ENCODE peak calls at places on chromosomes 6 and 20, in five cellular contexts. One of them, this sample, is unnamed.

GRCh38 chr6:15901141-15902115 is 227.5 kb upstream of the MYLIP start:
- DNase-seq in GM12878: peak
- DNase-seq in HepG2: no peak
- DNase-seq in H1: no peak
- DNase-seq in K562: peak
- DNase-seq in this sample: no peak

GRCh38 chr6:23213651-23214050 is 644.3 kb downstream of the HDGFL1 start:
- DNase-seq in GM12878: no peak
- DNase-seq in HepG2: no peak
- DNase-seq in H1: no peak
- DNase-seq in K562: no peak
- DNase-seq in this sample: no peak

GRCh38 chr6:143754204-143754603 is 76.4 kb downstream of the PHACTR2 start:
- DNase-seq in GM12878: no peak
- DNase-seq in HepG2: no peak
- DNase-seq in H1: no peak
- DNase-seq in K562: no peak
- DNase-seq in this sample: no peak

GRCh38 chr6:43759926-43760798 is 9.8 kb upstream of the VEGFA start:
- DNase-seq in GM12878: no peak
- DNase-seq in HepG2: no peak
- DNase-seq in H1: no peak
- DNase-seq in K562: no peak
- DNase-seq in this sample: no peak

GRCh38 chr6:48140221-48140620 is 29.2 kb upstream of the PTCHD4 start:
- DNase-seq in GM12878: no peak
- DNase-seq in HepG2: no peak
- DNase-seq in H1: no peak
- DNase-seq in K562: no peak
- DNase-seq in this sample: no peak

GRCh38 chr20:51131806-51132205 is 108.9 kb upstream of the KCNG1 start:
- DNase-seq in GM12878: no peak
- DNase-seq in HepG2: no peak
- DNase-seq in H1: no peak
- DNase-seq in K562: no peak
- DNase-seq in this sample: no peak

GRCh38 chr6:28597217-28597835 is 71.6 kb downstream of the GPX5 start:
- DNase-seq in GM12878: no peak
- DNase-seq in HepG2: peak
- DNase-seq in H1: no peak
- DNase-seq in K562: no peak
- DNase-seq in this sample: peak

GRCh38 chr6:97292671-97293070 is 9.7 kb upstream of the MMS22L start:
- DNase-seq in GM12878: no peak
- DNase-seq in HepG2: no peak
- DNase-seq in H1: no peak
- DNase-seq in K562: no peak
- DNase-seq in this sample: no peak

GRCh38 chr20:58981564-58982364 is 708 bp downstream of the NELFCD start:
- DNase-seq in GM12878: no peak
- DNase-seq in HepG2: peak
- DNase-seq in H1: no peak
- DNase-seq in K562: peak
- DNase-seq in this sample: peak

GRCh38 chr6:2948228-2949025 is 22.9 kb downstream of the SERPINB6 start:
- DNase-seq in GM12878: no peak
- DNase-seq in HepG2: no peak
- DNase-seq in H1: no peak
- DNase-seq in K562: no peak
- DNase-seq in this sample: no peak

GRCh38 chr6:107543088-107543487 is 53.2 kb downstream of the SOBP start:
- DNase-seq in GM12878: no peak
- DNase-seq in HepG2: no peak
- DNase-seq in H1: no peak
- DNase-seq in K562: no peak
- DNase-seq in this sample: no peak

GRCh38 chr20:7754102-7754501 is 186.2 kb downstream of the HAO1 start:
- DNase-seq in GM12878: no peak
- DNase-seq in HepG2: no peak
- DNase-seq in H1: no peak
- DNase-seq in K562: no peak
- DNase-seq in this sample: no peak

GRCh38 chr6:61947311-61947970 is 338.6 kb downstream of the KHDRBS2 start:
- DNase-seq in GM12878: no peak
- DNase-seq in HepG2: no peak
- DNase-seq in H1: no peak
- DNase-seq in K562: no peak
- DNase-seq in this sample: no peak

GRCh38 chr6:106182455-106182854 is 96.3 kb downstream of the PRDM1 start:
- DNase-seq in GM12878: peak
- DNase-seq in HepG2: no peak
- DNase-seq in H1: no peak
- DNase-seq in K562: no peak
- DNase-seq in this sample: no peak

GRCh38 chr6:36340671-36341454 is 4.2 kb upstream of the BNIP5 start:
- DNase-seq in GM12878: peak
- DNase-seq in HepG2: peak
- DNase-seq in H1: no peak
- DNase-seq in K562: peak
- DNase-seq in this sample: peak

GRCh38 chr20:22773326-22773725 is 189.0 kb upstream of the FOXA2 start:
- DNase-seq in GM12878: no peak
- DNase-seq in HepG2: no peak
- DNase-seq in H1: no peak
- DNase-seq in K562: no peak
- DNase-seq in this sample: no peak

GRCh38 chr6:142935553-142936517 is 9.1 kb downstream of the HIVEP2 start:
- DNase-seq in GM12878: no peak
- DNase-seq in HepG2: no peak
- DNase-seq in H1: no peak
- DNase-seq in K562: no peak
- DNase-seq in this sample: no peak

GRCh38 chr6:33634203-33634727 is 13.1 kb downstream of the ITPR3 start:
- DNase-seq in GM12878: no peak
- DNase-seq in HepG2: peak
- DNase-seq in H1: no peak
- DNase-seq in K562: no peak
- DNase-seq in this sample: peak

GRCh38 chr6:43570876-43571441 is 4.9 kb downstream of the XPO5 start:
- DNase-seq in GM12878: no peak
- DNase-seq in HepG2: no peak
- DNase-seq in H1: no peak
- DNase-seq in K562: no peak
- DNase-seq in this sample: no peak

DNA sequence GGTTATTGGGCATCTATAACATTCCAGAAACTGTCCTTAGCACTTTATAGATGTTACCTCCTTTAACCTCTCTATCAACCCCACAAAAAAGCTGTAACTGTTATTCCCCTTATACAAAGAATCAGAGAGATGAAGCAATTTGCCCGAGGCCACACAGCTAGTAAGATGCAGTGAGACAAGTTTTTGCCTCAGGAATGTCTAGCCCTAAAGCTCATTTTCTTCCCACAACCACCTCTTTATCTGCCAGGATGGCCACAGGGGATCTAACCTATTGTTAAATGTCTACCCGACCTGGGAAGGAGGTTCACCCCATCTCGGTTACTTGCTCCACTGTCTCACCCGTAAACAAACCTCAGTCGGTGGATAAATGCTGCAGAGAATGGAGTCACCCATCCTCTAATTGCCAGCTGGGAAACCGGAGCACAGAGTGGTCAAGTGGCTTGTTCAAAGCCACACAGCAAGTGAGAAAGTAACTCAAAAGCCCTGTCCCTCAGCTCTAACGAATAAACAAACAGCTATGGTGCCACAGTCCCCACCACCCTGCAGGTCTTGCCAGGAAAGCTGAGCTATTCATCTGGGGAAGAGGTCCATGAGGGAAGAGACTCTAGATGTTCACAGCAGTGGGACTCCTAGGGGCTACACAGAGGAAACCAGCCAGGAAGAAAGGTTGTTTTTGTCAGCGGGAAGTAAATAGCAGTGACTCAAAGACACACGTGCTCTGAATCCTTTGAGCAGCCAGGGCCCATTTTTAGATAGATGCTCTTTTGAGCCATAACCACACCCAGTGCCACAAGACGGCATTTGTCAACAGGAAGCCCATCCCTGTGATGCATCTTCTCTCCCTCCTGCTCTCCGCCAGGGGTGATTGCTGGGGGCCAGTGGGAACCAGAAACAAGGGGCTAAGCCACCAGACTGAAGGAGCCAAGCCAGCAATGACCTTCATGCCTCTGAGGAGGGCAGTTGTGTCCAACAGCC is 32.2 kb upstream of the TCP11 start:
- DNase-seq in GM12878: no peak
- DNase-seq in HepG2: no peak
- DNase-seq in H1: no peak
- DNase-seq in K562: no peak
- DNase-seq in this sample: no peak
- TF ChIP-seq KDM1A in GM12878: no peak
- TF ChIP-seq KDM1A in HepG2: no peak
- TF ChIP-seq KDM1A in H1: peak
- TF ChIP-seq KDM1A in K562: no peak
- TF ChIP-seq KDM1A in this sample: no peak

GRCh38 chr6:88558981-88559380 is 392.8 kb upstream of the CNR1 start:
- DNase-seq in GM12878: no peak
- DNase-seq in HepG2: no peak
- DNase-seq in H1: no peak
- DNase-seq in K562: no peak
- DNase-seq in this sample: no peak
- TF ChIP-seq KDM1A in GM12878: no peak
- TF ChIP-seq KDM1A in HepG2: no peak
- TF ChIP-seq KDM1A in H1: no peak
- TF ChIP-seq KDM1A in K562: no peak
- TF ChIP-seq KDM1A in this sample: no peak

DNA sequence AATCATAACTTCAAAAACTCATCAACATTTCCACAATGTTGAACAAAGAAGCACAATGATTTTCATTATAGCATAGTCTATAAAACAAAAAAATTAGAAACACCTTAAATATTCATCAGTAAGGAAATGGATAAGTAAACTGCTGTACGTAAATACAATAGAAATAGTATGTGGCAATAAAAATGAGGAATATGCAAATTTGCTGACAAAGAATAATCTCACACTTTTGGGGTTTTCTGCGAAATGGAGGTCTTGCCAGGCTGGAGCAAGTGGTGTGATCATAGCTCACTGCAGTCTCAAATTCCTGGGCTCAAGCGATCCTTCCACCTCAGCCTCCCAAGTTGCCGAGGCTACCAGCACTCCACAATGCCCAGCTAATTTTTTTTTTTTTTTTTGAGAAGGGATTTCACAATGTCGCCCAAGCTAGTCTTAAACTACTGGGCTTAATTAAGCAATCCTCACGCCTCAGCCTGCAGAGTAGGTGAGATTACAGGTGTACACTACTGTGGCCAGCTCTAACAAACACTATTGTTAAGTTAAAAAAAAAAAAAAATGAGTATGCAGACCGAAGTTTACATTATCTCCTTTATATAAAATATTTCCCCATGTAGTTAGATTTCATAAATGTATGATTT is 58.8 kb upstream of the SMIM28 start:
- DNase-seq in GM12878: no peak
- DNase-seq in HepG2: no peak
- DNase-seq in H1: no peak
- DNase-seq in K562: no peak
- DNase-seq in this sample: no peak
- TF ChIP-seq KDM1A in GM12878: no peak
- TF ChIP-seq KDM1A in HepG2: no peak
- TF ChIP-seq KDM1A in H1: no peak
- TF ChIP-seq KDM1A in K562: no peak
- TF ChIP-seq KDM1A in this sample: no peak

GRCh38 chr6:130526466-130526865 is 160.6 kb downstream of the TMEM200A start:
- DNase-seq in GM12878: no peak
- DNase-seq in HepG2: no peak
- DNase-seq in H1: no peak
- DNase-seq in K562: no peak
- DNase-seq in this sample: no peak
- TF ChIP-seq KDM1A in GM12878: no peak
- TF ChIP-seq KDM1A in HepG2: no peak
- TF ChIP-seq KDM1A in H1: no peak
- TF ChIP-seq KDM1A in K562: no peak
- TF ChIP-seq KDM1A in this sample: no peak

GRCh38 chr6:38020593-38020992 is 201.1 kb downstream of the ZFAND3 start:
- DNase-seq in GM12878: no peak
- DNase-seq in HepG2: no peak
- DNase-seq in H1: no peak
- DNase-seq in K562: no peak
- DNase-seq in this sample: no peak
- TF ChIP-seq KDM1A in GM12878: no peak
- TF ChIP-seq KDM1A in HepG2: no peak
- TF ChIP-seq KDM1A in H1: no peak
- TF ChIP-seq KDM1A in K562: no peak
- TF ChIP-seq KDM1A in this sample: no peak

DNA sequence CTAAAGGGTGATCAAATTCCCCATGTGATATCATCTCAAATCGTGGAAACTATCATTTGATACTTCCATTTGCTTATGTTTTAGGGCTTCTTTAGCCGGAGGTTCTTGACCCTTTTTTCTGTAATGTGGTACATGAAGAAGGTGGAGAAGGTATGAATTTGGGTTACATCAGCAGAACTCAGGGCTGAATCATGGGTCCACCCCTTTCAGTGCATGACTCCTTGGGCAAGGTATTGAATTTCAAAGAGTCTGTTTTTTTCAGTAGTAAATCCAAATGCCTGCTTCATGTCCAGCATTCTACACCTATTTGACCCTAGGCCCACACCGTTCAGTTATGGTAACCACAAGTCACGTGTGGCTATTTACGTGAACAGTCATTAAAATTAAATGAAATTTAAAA is 30.6 kb upstream of the QKI start:
- DNase-seq in GM12878: no peak
- DNase-seq in HepG2: no peak
- DNase-seq in H1: no peak
- DNase-seq in K562: no peak
- DNase-seq in this sample: no peak
- TF ChIP-seq KDM1A in GM12878: no peak
- TF ChIP-seq KDM1A in HepG2: no peak
- TF ChIP-seq KDM1A in H1: no peak
- TF ChIP-seq KDM1A in K562: no peak
- TF ChIP-seq KDM1A in this sample: no peak

DNA sequence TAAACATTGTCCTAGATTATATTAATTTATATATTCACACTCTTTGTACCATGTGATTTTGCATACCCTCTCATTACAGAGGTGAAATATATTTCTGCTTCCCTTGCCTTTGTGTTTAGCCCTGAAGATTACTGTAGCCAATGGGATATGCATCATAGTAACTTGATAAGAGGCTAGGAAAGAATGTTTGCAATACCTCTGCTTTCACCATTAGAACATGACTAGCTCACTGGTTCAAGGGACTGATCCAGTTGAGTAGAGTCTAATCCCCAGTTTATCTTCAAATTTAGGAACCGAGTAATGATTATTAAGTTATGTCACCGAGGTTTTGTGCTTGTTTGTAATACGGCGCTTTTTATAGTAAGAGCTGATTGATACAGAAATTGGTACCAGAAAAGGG is 552.6 kb upstream of the GJE1 start:
- DNase-seq in GM12878: no peak
- DNase-seq in HepG2: no peak
- DNase-seq in H1: no peak
- DNase-seq in K562: no peak
- DNase-seq in this sample: no peak
- TF ChIP-seq KDM1A in GM12878: no peak
- TF ChIP-seq KDM1A in HepG2: no peak
- TF ChIP-seq KDM1A in H1: no peak
- TF ChIP-seq KDM1A in K562: no peak
- TF ChIP-seq KDM1A in this sample: no peak

This sample was measured in A549.